ENCODE peak calls at places on chromosomes 16 and 17, in eight cellular contexts. E is transverse colon; K is osteocyte; Y is amniotic stem cell; S is activated B cell treated with CpG ODN at 0.5 μM for 24 hours; N is activated naive CD8-positive, alpha-beta T cell treated with anti-CD3 and anti-CD28 coated beads for 36 hours; J is A549; X is astrocyte. T is an unnamed sample.

GRCh38 chr17:80840011-80840410 is 151.6 kb upstream of the CHMP6 start:
- DNase-seq in X (no peak), Y (no peak), E (no peak), K (no peak), J (no peak), N (no peak), S (no peak), T (no peak)

GRCh38 chr17:3917391-3917931 is 1.2 kb upstream of the P2RX1 start:
- DNase-seq in Y (no peak), S (no peak), X (peak; percentile 22), J (no peak), E (peak; percentile 78), N (no peak), K (no peak), T (no peak)

GRCh38 chr16:3065742-3066439 is 451 bp downstream of the IL32 start:
- DNase-seq in J (no peak), E (no peak), K (no peak), Y (no peak), X (no peak), S (no peak), N (peak; percentile 42), T (no peak)

GRCh38 chr17:42474270-42474669 is 15.6 kb downstream of the ATP6V0A1 start:
- DNase-seq in S (no peak), X (no peak), K (no peak), Y (no peak), N (no peak), E (no peak), J (no peak), T (no peak)

GRCh38 chr16:73022534-73022933 is 25.4 kb downstream of the ZFHX3 start:
- DNase-seq in S (no peak), K (no peak), Y (no peak), E (no peak), N (no peak), J (no peak), X (no peak), T (no peak)

GRCh38 chr17:80261159-80261894 is 675 bp downstream of the RNF213 start:
- DNase-seq in J (peak; percentile 85), K (no peak), Y (no peak), S (peak; percentile 54), X (no peak), N (peak; percentile 66), E (peak; percentile 62), T (no peak)

GRCh38 chr16:53099318-53100130 is 44.7 kb downstream of the CHD9 start:
- DNase-seq in N (peak; percentile 61), K (peak; percentile 95), X (peak; percentile 94), J (peak; percentile 95), S (peak; percentile 43), E (peak; percentile 94), Y (peak; percentile 73), T (peak; percentile 72)

GRCh38 chr16:11793840-11794239 is 3.2 kb downstream of the ZC3H7A start:
- DNase-seq in S (no peak), X (no peak), K (no peak), Y (no peak), N (no peak), J (no peak), E (no peak), T (no peak)

GRCh38 chr17:35252646-35253045 is 9.8 kb downstream of the SLFN5 start:
- DNase-seq in J (no peak), S (no peak), X (no peak), K (no peak), N (no peak), Y (no peak), E (no peak), T (no peak)

GRCh38 chr17:71200597-71200996 is 920.2 kb upstream of the SOX9 start:
- DNase-seq in Y (no peak), E (no peak), N (no peak), X (no peak), J (no peak), K (no peak), S (no peak), T (no peak)

GRCh38 chr16:56355221-56355620 is 70.1 kb downstream of the AMFR start:
- DNase-seq in K (peak; percentile 65), X (no peak), E (no peak), Y (no peak), N (no peak), J (no peak), S (peak; percentile 7), T (no peak)

GRCh38 chr17:48190871-48191270 is 83.3 kb downstream of the SNX11 start:
- DNase-seq in X (no peak), J (no peak), E (no peak), Y (no peak), K (no peak), N (no peak), S (no peak), T (no peak)